ENCODE peak calls at places on chromosomes 12 and 14, in seven cellular contexts. One of them, this sample, is unnamed.

GRCh38 chr12:7282844-7283243 is 21.0 kb upstream of the ACSM4 start:
- DNase-seq in left cardiac atrium: no peak
- DNase-seq in nucleus accumbens: no peak
- DNase-seq in effector memory CD8-positive, alpha-beta T cell: no peak
- DNase-seq in activated CD4-positive, alpha-beta memory T cell treated with anti-CD3 and anti-CD28 coated beads, Interleukin-2, amount 10 ng/mL, durations not matched to agents 7 days and 5 days: no peak
- DNase-seq in progenitor cell of endocrine pancreas: no peak
- DNase-seq in hepatic stellate cell: no peak
- DNase-seq in this sample: no peak

GRCh38 chr14:56118611-56119181 is 485 bp downstream of the PELI2 start:
- DNase-seq in hepatic stellate cell: peak
- DNase-seq in nucleus accumbens: peak
- DNase-seq in activated CD4-positive, alpha-beta memory T cell treated with anti-CD3 and anti-CD28 coated beads, Interleukin-2, amount 10 ng/mL, durations not matched to agents 7 days and 5 days: peak
- DNase-seq in progenitor cell of endocrine pancreas: peak
- DNase-seq in effector memory CD8-positive, alpha-beta T cell: peak
- DNase-seq in left cardiac atrium: peak
- DNase-seq in this sample: no peak

GRCh38 chr12:127485528-127485927 is 781.4 kb upstream of the TMEM132C start:
- DNase-seq in progenitor cell of endocrine pancreas: no peak
- DNase-seq in left cardiac atrium: no peak
- DNase-seq in activated CD4-positive, alpha-beta memory T cell treated with anti-CD3 and anti-CD28 coated beads, Interleukin-2, amount 10 ng/mL, durations not matched to agents 7 days and 5 days: peak
- DNase-seq in nucleus accumbens: no peak
- DNase-seq in hepatic stellate cell: peak
- DNase-seq in effector memory CD8-positive, alpha-beta T cell: no peak
- DNase-seq in this sample: no peak

GRCh38 chr14:22554706-22555572 is 34.1 kb downstream of the DAD1 start:
- DNase-seq in nucleus accumbens: no peak
- DNase-seq in progenitor cell of endocrine pancreas: no peak
- DNase-seq in effector memory CD8-positive, alpha-beta T cell: no peak
- DNase-seq in hepatic stellate cell: no peak
- DNase-seq in activated CD4-positive, alpha-beta memory T cell treated with anti-CD3 and anti-CD28 coated beads, Interleukin-2, amount 10 ng/mL, durations not matched to agents 7 days and 5 days: no peak
- DNase-seq in left cardiac atrium: no peak
- DNase-seq in this sample: no peak

GRCh38 chr12:107474639-107475539 is 210.7 kb upstream of the PWP1 start:
- DNase-seq in hepatic stellate cell: no peak
- DNase-seq in left cardiac atrium: no peak
- DNase-seq in activated CD4-positive, alpha-beta memory T cell treated with anti-CD3 and anti-CD28 coated beads, Interleukin-2, amount 10 ng/mL, durations not matched to agents 7 days and 5 days: no peak
- DNase-seq in nucleus accumbens: no peak
- DNase-seq in effector memory CD8-positive, alpha-beta T cell: no peak
- DNase-seq in progenitor cell of endocrine pancreas: no peak
- DNase-seq in this sample: no peak

GRCh38 chr12:1529228-1529861 is 65.0 kb downstream of the FBXL14 start:
- DNase-seq in nucleus accumbens: no peak
- DNase-seq in activated CD4-positive, alpha-beta memory T cell treated with anti-CD3 and anti-CD28 coated beads, Interleukin-2, amount 10 ng/mL, durations not matched to agents 7 days and 5 days: no peak
- DNase-seq in hepatic stellate cell: no peak
- DNase-seq in effector memory CD8-positive, alpha-beta T cell: no peak
- DNase-seq in progenitor cell of endocrine pancreas: no peak
- DNase-seq in left cardiac atrium: no peak
- DNase-seq in this sample: no peak

GRCh38 chr14:24851837-24852236 is 198.1 kb downstream of the STXBP6 start:
- DNase-seq in progenitor cell of endocrine pancreas: no peak
- DNase-seq in nucleus accumbens: no peak
- DNase-seq in left cardiac atrium: no peak
- DNase-seq in hepatic stellate cell: no peak
- DNase-seq in effector memory CD8-positive, alpha-beta T cell: no peak
- DNase-seq in activated CD4-positive, alpha-beta memory T cell treated with anti-CD3 and anti-CD28 coated beads, Interleukin-2, amount 10 ng/mL, durations not matched to agents 7 days and 5 days: no peak
- DNase-seq in this sample: no peak

GRCh38 chr14:82642425-82642824 is 1108.8 kb upstream of the SEL1L start:
- DNase-seq in progenitor cell of endocrine pancreas: peak
- DNase-seq in left cardiac atrium: no peak
- DNase-seq in hepatic stellate cell: no peak
- DNase-seq in effector memory CD8-positive, alpha-beta T cell: no peak
- DNase-seq in nucleus accumbens: no peak
- DNase-seq in activated CD4-positive, alpha-beta memory T cell treated with anti-CD3 and anti-CD28 coated beads, Interleukin-2, amount 10 ng/mL, durations not matched to agents 7 days and 5 days: no peak
- DNase-seq in this sample: peak

GRCh38 chr12:104340917-104341611 is 37.5 kb downstream of the EID3 start:
- DNase-seq in hepatic stellate cell: no peak
- DNase-seq in activated CD4-positive, alpha-beta memory T cell treated with anti-CD3 and anti-CD28 coated beads, Interleukin-2, amount 10 ng/mL, durations not matched to agents 7 days and 5 days: no peak
- DNase-seq in nucleus accumbens: peak
- DNase-seq in progenitor cell of endocrine pancreas: no peak
- DNase-seq in left cardiac atrium: no peak
- DNase-seq in effector memory CD8-positive, alpha-beta T cell: no peak
- DNase-seq in this sample: no peak

GRCh38 chr12:126676426-126676825 is 1590.5 kb upstream of the TMEM132C start:
- DNase-seq in left cardiac atrium: no peak
- DNase-seq in nucleus accumbens: no peak
- DNase-seq in progenitor cell of endocrine pancreas: no peak
- DNase-seq in activated CD4-positive, alpha-beta memory T cell treated with anti-CD3 and anti-CD28 coated beads, Interleukin-2, amount 10 ng/mL, durations not matched to agents 7 days and 5 days: no peak
- DNase-seq in hepatic stellate cell: no peak
- DNase-seq in effector memory CD8-positive, alpha-beta T cell: no peak
- DNase-seq in this sample: no peak

GRCh38 chr14:93047661-93048060 is 68.1 kb downstream of the ITPK1 start:
- DNase-seq in progenitor cell of endocrine pancreas: no peak
- DNase-seq in left cardiac atrium: no peak
- DNase-seq in effector memory CD8-positive, alpha-beta T cell: no peak
- DNase-seq in hepatic stellate cell: no peak
- DNase-seq in activated CD4-positive, alpha-beta memory T cell treated with anti-CD3 and anti-CD28 coated beads, Interleukin-2, amount 10 ng/mL, durations not matched to agents 7 days and 5 days: no peak
- DNase-seq in nucleus accumbens: no peak
- DNase-seq in this sample: no peak

This sample was measured in substantia nigra.